ENCODE peak calls at places on chromosomes 1 and 21, in seven cellular contexts. B, D, C, F, E, Y and N are unnamed samples.

GRCh38 chr1:213973129-213973528 is 14.6 kb upstream of the PROX1 start:
- DNase-seq in E (no peak), Y (no peak), F (no peak), B (peak; percentile 55), D (no peak), C (no peak), N (no peak)

GRCh38 chr21:27292851-27293638 is 326.2 kb upstream of the ADAMTS5 start:
- DNase-seq in F (no peak), B (no peak), Y (no peak), E (no peak), D (no peak), C (no peak), N (no peak)

GRCh38 chr1:108955111-108955510 is 8.2 kb downstream of the CLCC1 start:
- DNase-seq in F (no peak), Y (no peak), B (no peak), D (no peak), E (no peak), C (no peak), N (no peak)

GRCh38 chr1:26733982-26734381 is 38.2 kb downstream of the ARID1A start:
- DNase-seq in D (peak; percentile 93), C (no peak), F (no peak), E (peak; percentile 75), Y (no peak), B (peak; percentile 90), N (peak; percentile 79)

GRCh38 chr1:202005958-202006357 is 4.4 kb upstream of the ELF3 start:
- DNase-seq in Y (no peak), F (peak; percentile 45), D (peak; percentile 37), E (no peak), B (no peak), C (no peak), N (peak; percentile 39)

GRCh38 chr1:51234721-51235425 is 1.2 kb upstream of the RNF11 start:
- DNase-seq in Y (peak; percentile 39), E (peak; percentile 19), D (peak; percentile 56), B (peak; percentile 60), F (peak; percentile 34), C (peak; percentile 89), N (no peak)

GRCh38 chr1:55974714-55975441 is 604.5 kb downstream of the PLPP3 start:
- DNase-seq in C (no peak), B (no peak), E (no peak), Y (no peak), D (peak; percentile 69), F (no peak), N (peak; percentile 90)

GRCh38 chr21:17576080-17576835 is 36.4 kb downstream of the BTG3 start:
- DNase-seq in C (no peak), B (no peak), F (peak; percentile 7), D (no peak), Y (no peak), E (no peak), N (no peak)

GRCh38 chr1:218669431-218669830 is 324.3 kb downstream of the TGFB2 start:
- DNase-seq in Y (no peak), E (no peak), C (no peak), D (peak; percentile 60), B (peak; percentile 47), F (no peak), N (no peak)

GRCh38 chr1:116942344-116942743 is 32.6 kb downstream of the PTGFRN start:
- DNase-seq in Y (no peak), D (no peak), C (no peak), B (no peak), F (no peak), E (no peak), N (no peak)

GRCh38 chr1:234683856-234684632 is 74.1 kb upstream of the IRF2BP2 start:
- DNase-seq in B (peak; percentile 85), Y (peak; percentile 67), D (peak; percentile 93), C (peak; percentile 90), E (no peak), F (no peak), N (peak; percentile 88)

GRCh38 chr1:100077525-100077924 is 55.2 kb downstream of the SASS6 start:
- DNase-seq in F (no peak), E (no peak), C (no peak), Y (no peak), D (no peak), B (no peak), N (peak; percentile 49)

GRCh38 chr1:85361106-85361505 is 84.7 kb upstream of the BCL10 start:
- DNase-seq in D (peak; percentile 93), E (no peak), F (no peak), Y (no peak), B (peak; percentile 20), C (no peak), N (peak; percentile 53)

GRCh38 chr21:28436286-28436932 is 556.3 kb downstream of the LTN1 start:
- DNase-seq in F (no peak), E (peak; percentile 59), B (peak; percentile 50), Y (no peak), C (no peak), D (peak; percentile 96), N (peak; percentile 65)

GRCh38 chr1:33349778-33350610 is 29.1 kb upstream of the A3GALT2 start:
- DNase-seq in D (peak; percentile 70), B (peak; percentile 72), Y (peak; percentile 81), E (no peak), F (peak; percentile 91), C (peak; percentile 85), N (peak; percentile 77)

GRCh38 chr1:226403522-226404034 is 4.3 kb downstream of the PARP1 start:
- DNase-seq in C (no peak), D (peak; percentile 18), E (no peak), F (no peak), B (peak; percentile 6), Y (no peak), N (peak; percentile 21)

GRCh38 chr1:30037251-30038118 is 685.9 kb downstream of the MATN1 start:
- DNase-seq in F (no peak), Y (no peak), E (no peak), B (no peak), D (no peak), C (no peak), N (no peak)

GRCh38 chr1:209883341-209883971 is 54.6 kb upstream of the SYT14 start:
- DNase-seq in E (no peak), B (peak; percentile 66), Y (no peak), F (no peak), C (no peak), D (peak; percentile 79), N (peak; percentile 78)

GRCh38 chr1:17952506-17952905 is 155.1 kb upstream of the IGSF21 start:
- DNase-seq in E (no peak), F (no peak), Y (no peak), D (no peak), B (no peak), C (no peak), N (no peak)

GRCh38 chr1:29448456-29449317 is 212.4 kb downstream of the PTPRU start:
- DNase-seq in D (no peak), Y (no peak), C (no peak), B (no peak), E (no peak), F (no peak), N (no peak)

GRCh38 chr1:97870574-97870973 is 50.3 kb downstream of the DPYD start:
- DNase-seq in E (no peak), Y (no peak), D (no peak), B (no peak), F (no peak), C (no peak), N (no peak)

GRCh38 chr1:179366093-179366800 is 476 bp downstream of the AXDND1 start:
- DNase-seq in C (no peak), Y (no peak), D (peak; percentile 11), F (peak; percentile 9), E (no peak), B (no peak), N (peak; percentile 11)

GRCh38 chr1:29465755-29466154 is 229.4 kb downstream of the PTPRU start:
- DNase-seq in E (no peak), C (no peak), F (peak; percentile 77), B (peak; percentile 16), D (peak; percentile 27), Y (no peak), N (peak; percentile 45)

GRCh38 chr1:24201941-24202440 is 14.9 kb upstream of the IFNLR1 start:
- DNase-seq in C (peak; percentile 73), D (peak; percentile 92), Y (peak; percentile 86), B (peak; percentile 92), E (peak; percentile 86), F (peak; percentile 81), N (peak; percentile 94)

GRCh38 chr1:27574871-27575831 is 28.8 kb downstream of the AHDC1 start:
- DNase-seq in E (peak; percentile 47), Y (no peak), B (peak; percentile 68), F (peak; percentile 90), C (peak; percentile 79), D (peak; percentile 75), N (peak; percentile 82)

GRCh38 chr1:116666747-116667576 is 571 bp downstream of the IGSF3 start:
- DNase-seq in B (no peak), Y (no peak), D (no peak), C (no peak), F (no peak), E (no peak), N (no peak)

GRCh38 chr1:241592273-241592958 is 47.8 kb downstream of the CHML start:
- DNase-seq in F (no peak), B (peak; percentile 99), D (peak; percentile 81), C (no peak), Y (no peak), E (peak; percentile 99), N (no peak)

GRCh38 chr21:32520885-32521735 is 64.2 kb downstream of the TCP10L start:
- DNase-seq in D (peak; percentile 98), C (peak; percentile 60), E (peak; percentile 32), Y (peak; percentile 87), F (no peak), B (peak; percentile 68), N (peak; percentile 99)

GRCh38 chr1:165073402-165074007 is 283.0 kb downstream of the LMX1A start:
- DNase-seq in D (peak; percentile 67), Y (no peak), F (peak; percentile 69), E (no peak), C (no peak), B (peak; percentile 35), N (peak; percentile 70)

GRCh38 chr1:26197301-26197700 is 6.9 kb downstream of the CATSPER4 start:
- DNase-seq in D (no peak), Y (no peak), B (no peak), E (no peak), C (no peak), F (no peak), N (no peak)

GRCh38 chr1:94025383-94026340 is 95.3 kb downstream of the ABCA4 start:
- DNase-seq in D (peak; percentile 78), E (no peak), C (no peak), F (peak; percentile 73), Y (no peak), B (peak; percentile 63), N (peak; percentile 89)
- TF ChIP-seq CTCF in D (peak; percentile 77), E (peak; percentile 86), C (peak; percentile 75), F (peak; percentile 71), Y (peak; percentile 66), B (peak; percentile 68), N (peak; percentile 79)

GRCh38 chr21:31108969-31109368 is 70.7 kb upstream of the KRTAP19-8 start:
- DNase-seq in Y (no peak), E (no peak), D (peak; percentile 31), C (no peak), F (no peak), B (no peak), N (peak; percentile 36)
- TF ChIP-seq CTCF in Y (peak; percentile 27), E (peak; percentile 60), D (peak; percentile 35), C (peak; percentile 11), F (no peak), B (peak; percentile 36), N (peak; percentile 17)

GRCh38 chr1:68791800-68792199 is 294.9 kb upstream of the DEPDC1 start:
- DNase-seq in D (no peak), E (no peak), Y (no peak), C (no peak), F (no peak), B (no peak), N (no peak)
- TF ChIP-seq CTCF in D (no peak), E (no peak), Y (no peak), C (no peak), F (no peak), B (no peak), N (no peak)

GRCh38 chr1:22751124-22751531 is 40.5 kb downstream of the EPHB2 start:
- DNase-seq in F (peak; percentile 37), D (no peak), C (no peak), Y (no peak), B (peak; percentile 39), E (no peak), N (no peak)
- TF ChIP-seq CTCF in F (no peak), D (no peak), C (no peak), Y (no peak), B (peak; percentile 41), E (peak; percentile 28), N (no peak)